ENCODE peak calls at places on chromosomes 12 and 14, in eight cellular contexts. D is NCI-H2081; A is left ventricle myocardium inferior; N is type B pancreatic cell; W is activated CD4-positive, alpha-beta T cell treated with anti-CD3 and anti-CD28 coated beads, Interleukin-2, amount 50 U/mL, for 24 hours; O is stimulated activated CD8-positive, alpha-beta memory T cell treated with anti-CD3 and anti-CD28 coated beads, Interleukin-7, amount 100 ng/mL, for 1 hour; Y is pulmonary artery endothelial cell; B is AG09309. U is an unnamed sample.

GRCh38 chr12:61739925-61740324 is 520.3 kb upstream of the USP15 start:
- DNase-seq in D (no peak), N (no peak), A (no peak), B (no peak), O (no peak), W (no peak), Y (no peak), U (no peak)

GRCh38 chr14:99774526-99775307 is 18.5 kb upstream of the EML1 start:
- DNase-seq in W (no peak), O (no peak), B (no peak), Y (no peak), N (peak; percentile 52), A (peak; percentile 56), D (no peak), U (peak; percentile 86)

GRCh38 chr12:42099433-42099832 is 45.2 kb downstream of the GXYLT1 start:
- DNase-seq in O (no peak), Y (no peak), D (no peak), B (no peak), N (no peak), A (no peak), W (no peak), U (no peak)

GRCh38 chr12:79546461-79547043 is 144.2 kb downstream of the PAWR start:
- DNase-seq in N (no peak), D (no peak), O (no peak), W (no peak), Y (no peak), B (no peak), A (no peak), U (no peak)

GRCh38 chr14:20501346-20501745 is 4.0 kb upstream of the RNASE10 start:
- DNase-seq in Y (peak; percentile 43), A (no peak), N (no peak), B (no peak), W (no peak), D (no peak), O (no peak), U (no peak)

GRCh38 chr14:102016420-102017090 is 52.2 kb downstream of the DYNC1H1 start:
- DNase-seq in B (no peak), A (no peak), O (no peak), Y (no peak), N (no peak), D (no peak), W (no peak), U (no peak)

GRCh38 chr14:92646952-92647461 is 101.4 kb downstream of the LGMN start:
- DNase-seq in A (no peak), D (no peak), B (peak; percentile 100), N (no peak), O (no peak), Y (no peak), W (no peak), U (no peak)

GRCh38 chr12:93944196-93944595 is 204.2 kb upstream of the PLXNC1 start:
- DNase-seq in B (no peak), D (no peak), O (no peak), N (no peak), A (no peak), Y (no peak), W (no peak), U (no peak)

GRCh38 chr14:95157987-95158712 is 821 bp upstream of the DICER1 start:
- DNase-seq in B (no peak), Y (no peak), N (no peak), D (no peak), W (no peak), A (no peak), O (no peak), U (no peak)

GRCh38 chr14:48936881-48937280 is 649.3 kb downstream of the RPS29 start:
- DNase-seq in N (no peak), Y (no peak), B (no peak), O (no peak), A (no peak), W (no peak), D (no peak), U (no peak)

GRCh38 chr12:123363743-123364531 is 710 bp downstream of the SBNO1 start:
- DNase-seq in O (no peak), B (no peak), D (no peak), N (no peak), W (no peak), A (peak; percentile 29), Y (no peak), U (no peak)

GRCh38 chr14:88264116-88264515 is 59.0 kb downstream of the KCNK10 start:
- DNase-seq in A (no peak), N (no peak), O (no peak), Y (no peak), D (no peak), B (no peak), W (no peak), U (no peak)

U was measured in lower leg skin.